ENCODE peak calls at places on chromosomes 16 and 17, in six cellular contexts. R, Q, N, E, M and O are unnamed samples.

GRCh38 chr16:15807603-15808009 is 49.2 kb downstream of the MYH11 start:
- DNase-seq in N (no peak), E (peak; percentile 53), Q (no peak), R (no peak), M (no peak), O (no peak)

GRCh38 chr17:7997186-7997585 is 5.2 kb upstream of the GUCY2D start:
- DNase-seq in E (peak; percentile 27), Q (no peak), R (peak; percentile 68), M (no peak), N (peak; percentile 25), O (no peak)

GRCh38 chr16:14501331-14502255 is 128.5 kb downstream of the PARN start:
- DNase-seq in R (peak; percentile 78), M (peak; percentile 42), N (peak; percentile 92), E (peak; percentile 75), Q (peak; percentile 50), O (peak; percentile 59)

GRCh38 chr17:50257574-50258224 is 16.6 kb upstream of the TMEM92 start:
- DNase-seq in R (no peak), N (no peak), M (peak; percentile 41), E (peak; percentile 7), Q (no peak), O (no peak)

GRCh38 chr16:86498155-86498651 is 12.1 kb upstream of the FOXF1 start:
- DNase-seq in R (no peak), Q (no peak), E (no peak), N (no peak), M (no peak), O (no peak)

GRCh38 chr16:49739381-49739780 is 116.5 kb downstream of the ZNF423 start:
- DNase-seq in N (no peak), R (peak; percentile 15), Q (no peak), E (peak; percentile 40), M (peak; percentile 55), O (no peak)

GRCh38 chr17:71441098-71441497 is 679.7 kb upstream of the SOX9 start:
- DNase-seq in N (no peak), Q (no peak), M (no peak), R (peak; percentile 45), E (no peak), O (no peak)

GRCh38 chr16:85523602-85524364 is 89.3 kb upstream of the GSE1 start:
- DNase-seq in N (peak; percentile 82), Q (no peak), R (no peak), M (peak; percentile 66), E (peak; percentile 81), O (no peak)

GRCh38 chr17:79799174-79799537 is 2.3 kb upstream of the CBX8 start:
- DNase-seq in N (no peak), M (peak; percentile 35), Q (no peak), E (no peak), R (no peak), O (no peak)

GRCh38 chr17:52388941-52389340 is 230.4 kb upstream of the CA10 start:
- DNase-seq in N (no peak), Q (no peak), E (no peak), R (no peak), M (no peak), O (no peak)

GRCh38 chr17:7229504-7229903 is 4.8 kb downstream of the DVL2 start:
- DNase-seq in N (no peak), R (no peak), M (no peak), Q (no peak), E (no peak), O (no peak)

GRCh38 chr16:50547944-50548658 is at the start of gene NKD1:
- DNase-seq in Q (no peak), M (peak; percentile 97), N (peak; percentile 84), R (peak; percentile 37), E (peak; percentile 91), O (no peak)

GRCh38 chr16:67000384-67001158 is 12.2 kb downstream of the CES4A start:
- DNase-seq in N (no peak), M (peak; percentile 97), Q (no peak), E (peak; percentile 86), R (peak; percentile 58), O (no peak)

GRCh38 chr16:58732545-58733247 is 1.4 kb downstream of the GOT2 start:
- DNase-seq in R (no peak), N (no peak), M (no peak), E (no peak), Q (no peak), O (no peak)

GRCh38 chr16:11370084-11370931 is 25.0 kb downstream of the RMI2 start:
- DNase-seq in E (no peak), Q (peak; percentile 57), M (no peak), N (peak; percentile 78), R (no peak), O (no peak)

GRCh38 chr16:66390346-66391108 is 24.0 kb downstream of the CDH5 start:
- DNase-seq in Q (no peak), E (no peak), N (no peak), M (no peak), R (no peak), O (no peak)

GRCh38 chr17:50689251-50689650 is 18.5 kb downstream of the ANKRD40 start:
- DNase-seq in M (no peak), Q (no peak), N (no peak), R (no peak), E (no peak), O (no peak)

GRCh38 chr17:61402978-61403845 is 3.6 kb downstream of the TBX2 start:
- DNase-seq in R (no peak), M (peak; percentile 34), N (no peak), E (no peak), Q (no peak), O (no peak)

GRCh38 chr17:40452921-40453378 is 9.7 kb downstream of the IGFBP4 start:
- DNase-seq in N (no peak), Q (no peak), R (no peak), E (no peak), M (no peak), O (no peak)

GRCh38 chr17:9468532-9468931 is 107.1 kb downstream of the STX8 start:
- DNase-seq in N (no peak), Q (no peak), E (no peak), M (no peak), R (no peak), O (no peak)

GRCh38 chr17:79141578-79142338 is 67.1 kb downstream of the ENGASE start:
- DNase-seq in M (no peak), E (no peak), N (no peak), R (no peak), Q (no peak), O (no peak)

GRCh38 chr17:36069131-36069530 is 5.1 kb downstream of the CCL18 start:
- DNase-seq in R (no peak), E (no peak), M (no peak), N (no peak), Q (no peak), O (no peak)

GRCh38 chr17:36074365-36074764 is 10.3 kb downstream of the CCL18 start:
- DNase-seq in Q (peak; percentile 43), E (no peak), M (no peak), R (no peak), N (no peak), O (no peak)

GRCh38 chr17:36068524-36068923 is 4.5 kb downstream of the CCL18 start:
- DNase-seq in M (no peak), Q (no peak), R (no peak), E (no peak), N (no peak), O (no peak)

GRCh38 chr17:36070427-36070826 is 6.4 kb downstream of the CCL18 start:
- DNase-seq in R (no peak), M (no peak), E (no peak), N (no peak), Q (no peak), O (no peak)

GRCh38 chr17:36072431-36073121 is 8.5 kb downstream of the CCL18 start:
- DNase-seq in R (peak; percentile 70), E (peak; percentile 78), Q (peak; percentile 69), M (peak; percentile 62), N (peak; percentile 52), O (peak; percentile 88)
- TF ChIP-seq CHD2 in R (no peak), E (no peak), Q (peak; percentile 42), M (no peak), N (no peak), O (no peak)

GRCh38 chr17:226773-227580 is 45.5 kb upstream of the DOC2B start:
- DNase-seq in M (no peak), N (no peak), E (no peak), R (no peak), Q (no peak), O (no peak)
- TF ChIP-seq CHD2 in M (no peak), N (no peak), E (no peak), R (no peak), Q (no peak), O (no peak)

DNA sequence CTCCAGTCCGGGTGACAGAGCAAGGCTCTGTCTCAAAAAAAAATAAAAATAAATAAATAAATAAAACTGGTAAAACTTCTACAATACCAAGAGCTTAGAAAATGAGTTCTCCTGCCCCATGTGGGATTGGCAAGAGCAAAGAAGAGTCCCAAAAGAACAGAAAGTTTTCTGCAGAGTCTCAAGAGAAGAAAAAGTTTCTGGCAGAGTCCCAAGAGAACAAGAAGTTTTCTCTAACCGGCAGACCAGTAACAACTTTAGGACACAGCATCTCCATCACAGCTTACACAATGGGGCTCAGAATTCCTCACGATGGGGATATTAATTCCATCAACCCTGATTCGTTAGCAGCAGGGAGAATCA is 1.1 kb downstream of the SLC39A11 start:
- DNase-seq in R (no peak), M (no peak), Q (no peak), N (no peak), E (no peak), O (no peak)
- TF ChIP-seq CHD2 in R (no peak), M (no peak), Q (no peak), N (no peak), E (no peak), O (no peak)

GRCh38 chr17:58183514-58183913 is 9.0 kb upstream of the EPX start:
- DNase-seq in N (no peak), E (no peak), Q (no peak), M (no peak), R (no peak), O (no peak)

GRCh38 chr17:58186591-58186990 is 5.9 kb upstream of the EPX start:
- DNase-seq in E (peak; percentile 7), M (no peak), N (no peak), R (no peak), Q (no peak), O (no peak)

GRCh38 chr17:58187063-58187462 is 5.5 kb upstream of the EPX start:
- DNase-seq in R (no peak), N (no peak), Q (no peak), E (no peak), M (no peak), O (no peak)

GRCh38 chr17:58184986-58185761 is 7.4 kb upstream of the EPX start:
- DNase-seq in R (no peak), E (peak; percentile 45), N (no peak), Q (no peak), M (peak; percentile 17), O (no peak)

GRCh38 chr17:58184308-58184985 is 8.1 kb upstream of the EPX start:
- DNase-seq in Q (no peak), E (peak; percentile 54), M (peak; percentile 24), N (no peak), R (no peak), O (peak; percentile 23)
- TF ChIP-seq CHD2 in Q (no peak), E (no peak), M (no peak), N (no peak), R (no peak), O (no peak)